ENCODE peak calls at places on chromosomes 7 and 10, in eight cellular contexts. K is endothelial cell of umbilical vein, P is HCT116, T is H1, Z is HepG2, O is SK-N-SH, Q is GM12878, G is K562. S is an unnamed sample.

GRCh38 chr7:16989883-16990413 is 108.2 kb upstream of the AGR3 start:
- DNase-seq in T (no peak), Q (no peak), G (no peak), P (peak), Z (peak), O (no peak), K (peak), S (no peak)

GRCh38 chr7:137932881-137933269 is 69.0 kb downstream of the CREB3L2 start:
- DNase-seq in K (peak), O (peak), P (no peak), Q (no peak), T (no peak), G (no peak), Z (no peak), S (peak)

GRCh38 chr7:158829021-158829341 is 328 bp downstream of the ESYT2 start:
- DNase-seq in G (no peak), Z (peak), Q (no peak), P (no peak), T (no peak), O (no peak), K (peak), S (no peak)

GRCh38 chr7:12389089-12389700 is 14.5 kb downstream of the VWDE start:
- DNase-seq in O (peak), Z (peak), T (no peak), Q (no peak), K (peak), G (peak), P (peak), S (peak)

GRCh38 chr7:46539892-46540483 is 618.9 kb upstream of the IGFBP3 start:
- DNase-seq in T (peak), Z (no peak), P (no peak), G (no peak), O (no peak), K (no peak), Q (no peak), S (no peak)

GRCh38 chr7:84231157-84231556 is 36.6 kb upstream of the SEMA3A start:
- DNase-seq in Q (no peak), Z (no peak), P (no peak), T (no peak), K (no peak), O (no peak), G (no peak), S (no peak)

GRCh38 chr10:61543831-61544230 is 90.7 kb upstream of the TMEM26 start:
- DNase-seq in P (no peak), G (no peak), K (no peak), O (no peak), Z (no peak), T (no peak), Q (no peak), S (no peak)

GRCh38 chr7:7564323-7564780 is 2.3 kb upstream of the MIOS start:
- DNase-seq in P (peak), T (no peak), Z (no peak), O (no peak), K (no peak), Q (no peak), G (no peak), S (no peak)

GRCh38 chr7:102453319-102453718 is 11.3 kb downstream of the ALKBH4 start:
- DNase-seq in O (no peak), Z (no peak), G (no peak), T (no peak), Q (no peak), P (no peak), K (no peak), S (no peak)

GRCh38 chr7:111855161-111855841 is 293.0 kb upstream of the IMMP2L start:
- DNase-seq in Z (peak), T (no peak), G (no peak), P (peak), Q (peak), O (peak), K (peak), S (no peak)

GRCh38 chr7:64888901-64889685 is 14.0 kb upstream of the ZNF273 start:
- DNase-seq in O (peak), P (no peak), Q (no peak), G (no peak), Z (no peak), K (peak), T (peak), S (no peak)

GRCh38 chr7:46937826-46938225 is 644.1 kb downstream of the TNS3 start:
- DNase-seq in O (no peak), G (no peak), P (no peak), K (no peak), Z (no peak), T (no peak), Q (no peak), S (no peak)

GRCh38 chr10:47040041-47040491 is 128.8 kb downstream of the PTPN20 start:
- DNase-seq in O (no peak), Q (no peak), P (no peak), T (no peak), K (no peak), Z (no peak), G (no peak), S (no peak)

GRCh38 chr10:90920986-90921643 is at the start of gene ANKRD1:
- DNase-seq in T (no peak), G (no peak), P (peak), Q (no peak), O (no peak), Z (peak), K (peak), S (no peak)

GRCh38 chr7:101120315-101120714 is 6.6 kb upstream of the SERPINE1 start:
- DNase-seq in K (no peak), G (no peak), P (no peak), O (no peak), Z (no peak), Q (no peak), T (no peak), S (no peak)

GRCh38 chr10:36172574-36172973 is 530.5 kb upstream of the FZD8 start:
- DNase-seq in T (no peak), K (peak), G (no peak), P (no peak), Z (no peak), Q (no peak), O (no peak), S (no peak)

DNA sequence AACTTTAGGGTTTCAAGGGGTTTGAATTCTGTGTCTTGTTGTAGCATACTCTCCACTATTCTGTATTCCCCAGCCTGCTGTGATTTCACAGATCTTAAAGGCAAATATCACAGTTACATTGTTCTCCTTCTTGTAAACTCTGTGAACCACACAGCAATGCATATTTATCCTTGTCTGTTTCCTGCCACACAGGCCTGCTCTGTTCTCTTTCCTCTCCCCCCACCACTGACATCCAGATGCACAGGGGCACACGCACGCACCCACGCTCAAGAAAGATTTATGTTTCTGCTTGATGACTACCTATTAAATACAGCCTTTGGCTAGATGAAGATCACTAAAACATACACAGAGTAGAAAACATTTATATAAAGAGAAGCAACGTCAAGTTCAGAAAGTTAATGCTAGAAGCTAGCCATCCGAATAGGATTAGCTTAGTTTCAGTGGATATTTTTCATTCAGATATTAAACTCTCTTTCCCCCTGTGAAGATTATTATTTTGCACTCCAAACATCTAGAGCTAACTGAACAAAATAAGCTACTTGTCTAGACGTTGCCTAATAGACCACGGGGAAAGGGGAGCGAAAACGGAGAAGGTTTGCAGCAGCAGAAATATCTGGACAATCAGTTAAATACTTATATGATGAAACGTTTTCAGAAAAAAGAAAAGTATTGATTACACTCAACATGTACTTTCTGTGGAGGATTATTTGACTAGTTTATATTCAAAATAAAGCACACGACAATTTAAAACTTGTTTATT is 193.1 kb upstream of the SEMA3C start:
- DNase-seq in T (no peak), Q (no peak), Z (no peak), K (peak), G (no peak), O (peak), P (no peak), S (peak)
- H3K27ac ChIP-seq in T (no peak), Q (no peak), Z (no peak), K (no peak), G (no peak), O (peak), P (no peak), S (peak)

GRCh38 chr10:11680496-11680895 is 61.7 kb upstream of the ECHDC3 start:
- DNase-seq in K (peak), Q (no peak), Z (no peak), G (no peak), P (no peak), T (no peak), O (no peak), S (no peak)
- H3K9ac ChIP-seq in K (no peak), Q (no peak), Z (no peak), G (no peak), P (no peak), T (no peak), O (no peak), S (no peak)

GRCh38 chr7:116527521-116527920 is 2.7 kb downstream of the CAV1 start:
- DNase-seq in G (no peak), T (no peak), K (peak), P (no peak), O (no peak), Z (no peak), Q (no peak), S (no peak)

GRCh38 chr7:116524609-116525297 is at the start of gene CAV1:
- DNase-seq in K (peak), Q (no peak), G (peak), T (peak), O (peak), P (peak), Z (no peak), S (peak)

GRCh38 chr7:116525298-116525912 is 569 bp downstream of the CAV1 start:
- DNase-seq in O (peak), T (no peak), Q (no peak), P (no peak), K (peak), G (peak), Z (no peak), S (no peak)

GRCh38 chr7:116526897-116527296 is 2.1 kb downstream of the CAV1 start:
- DNase-seq in Q (no peak), T (no peak), O (no peak), K (peak), G (no peak), Z (no peak), P (no peak), S (no peak)

DNA sequence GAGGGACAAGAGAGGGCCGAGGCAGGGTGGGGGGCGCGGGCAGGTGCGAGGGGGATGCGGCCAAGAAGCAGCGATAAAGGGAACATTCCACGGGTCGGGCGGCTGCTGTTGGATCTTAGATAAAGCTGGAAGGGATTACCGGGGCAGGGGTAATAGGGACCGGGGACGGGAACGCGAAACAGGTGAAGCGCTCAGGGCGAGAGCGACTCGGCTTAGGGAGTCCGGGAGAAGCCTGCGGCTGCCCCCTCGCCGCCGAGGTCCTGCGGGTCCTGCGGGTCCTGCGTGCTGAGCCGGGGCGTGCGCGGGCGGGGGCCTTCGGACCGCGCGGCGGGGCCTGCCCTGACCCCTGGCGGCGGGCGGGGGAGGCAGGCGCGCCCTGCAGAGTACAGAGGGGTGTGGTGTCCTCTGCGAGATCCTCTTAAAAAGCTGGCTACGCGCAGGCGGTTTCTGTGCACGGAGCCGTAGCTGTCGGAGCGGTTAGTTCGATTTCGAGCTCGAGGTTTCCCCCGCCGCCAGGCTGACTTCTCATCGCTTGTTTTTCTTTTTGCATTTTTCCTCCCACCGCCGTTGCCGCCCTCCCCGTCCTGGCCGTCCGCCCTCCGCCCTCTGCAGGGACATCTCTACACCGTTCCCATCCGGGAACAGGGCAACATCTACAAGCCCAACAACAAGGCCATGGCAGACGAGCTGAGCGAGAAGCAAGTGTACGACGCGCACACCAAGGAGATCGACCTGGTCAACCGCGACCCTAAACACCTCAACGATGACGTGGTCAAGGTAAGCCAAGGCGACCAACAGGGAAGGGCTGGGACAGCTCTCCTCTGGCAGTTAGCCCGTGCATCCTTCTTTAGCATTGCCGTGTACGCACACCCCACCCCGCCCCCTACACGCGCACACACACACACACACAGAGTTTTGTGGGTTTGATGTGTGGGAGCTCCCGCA is 1.3 kb downstream of the CAV1 start:
- DNase-seq in Q (no peak), T (peak), O (peak), K (peak), G (peak), P (no peak), Z (no peak), S (no peak)
- TF ChIP-seq POLR2AphosphoS5 in Q (no peak), T (no peak), O (peak), K (peak), G (no peak), P (peak), Z (no peak), S (peak)

DNA sequence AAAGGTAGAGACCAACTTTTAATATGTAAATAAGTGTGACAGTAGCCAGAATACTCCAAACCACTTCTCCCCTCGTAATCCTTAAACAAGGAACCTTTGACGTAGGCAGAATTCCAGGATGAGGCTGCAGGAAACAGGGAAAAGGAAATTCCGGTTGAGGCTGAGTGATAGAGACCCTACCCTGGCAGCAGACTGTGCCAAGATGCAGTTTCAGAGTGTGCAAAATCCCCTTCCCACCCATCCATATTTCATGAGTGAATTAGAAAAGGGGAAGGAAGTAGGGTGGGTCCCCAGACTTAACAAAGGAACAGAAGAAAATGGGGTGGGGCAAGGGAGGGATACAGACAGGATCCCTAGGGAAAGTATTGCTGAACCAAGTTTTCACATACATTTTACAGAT is 143.0 kb downstream of the RAPGEF5 start:
- DNase-seq in Q (no peak), G (no peak), O (no peak), T (no peak), K (peak), Z (no peak), P (no peak), S (no peak)
- H3K27ac ChIP-seq in Q (no peak), G (no peak), O (no peak), T (no peak), K (peak), Z (no peak), P (no peak), S (no peak)

DNA sequence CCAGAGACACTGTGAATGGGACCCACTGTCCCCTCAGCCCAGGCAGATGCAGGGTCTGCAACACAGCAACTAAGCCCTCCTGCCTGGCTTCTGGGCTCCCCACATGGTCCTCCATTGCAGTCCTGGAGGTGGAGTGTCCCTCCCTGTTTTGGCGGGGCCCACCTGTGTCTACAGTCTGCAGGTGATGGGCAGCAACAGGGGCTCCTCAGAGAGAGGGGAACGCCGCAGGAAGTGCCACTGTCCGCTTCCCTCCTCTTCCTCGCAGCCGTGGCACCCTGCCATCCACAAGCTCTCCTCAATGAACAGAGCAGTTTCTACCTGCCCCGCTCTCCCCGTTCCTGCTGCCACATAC is 9.3 kb downstream of the CAMK2G start:
- DNase-seq in Q (no peak), G (no peak), Z (no peak), K (no peak), O (no peak), P (no peak), T (no peak), S (no peak)
- H3K9ac ChIP-seq in Q (peak), G (no peak), Z (no peak), K (no peak), O (no peak), P (no peak), T (no peak), S (no peak)

DNA sequence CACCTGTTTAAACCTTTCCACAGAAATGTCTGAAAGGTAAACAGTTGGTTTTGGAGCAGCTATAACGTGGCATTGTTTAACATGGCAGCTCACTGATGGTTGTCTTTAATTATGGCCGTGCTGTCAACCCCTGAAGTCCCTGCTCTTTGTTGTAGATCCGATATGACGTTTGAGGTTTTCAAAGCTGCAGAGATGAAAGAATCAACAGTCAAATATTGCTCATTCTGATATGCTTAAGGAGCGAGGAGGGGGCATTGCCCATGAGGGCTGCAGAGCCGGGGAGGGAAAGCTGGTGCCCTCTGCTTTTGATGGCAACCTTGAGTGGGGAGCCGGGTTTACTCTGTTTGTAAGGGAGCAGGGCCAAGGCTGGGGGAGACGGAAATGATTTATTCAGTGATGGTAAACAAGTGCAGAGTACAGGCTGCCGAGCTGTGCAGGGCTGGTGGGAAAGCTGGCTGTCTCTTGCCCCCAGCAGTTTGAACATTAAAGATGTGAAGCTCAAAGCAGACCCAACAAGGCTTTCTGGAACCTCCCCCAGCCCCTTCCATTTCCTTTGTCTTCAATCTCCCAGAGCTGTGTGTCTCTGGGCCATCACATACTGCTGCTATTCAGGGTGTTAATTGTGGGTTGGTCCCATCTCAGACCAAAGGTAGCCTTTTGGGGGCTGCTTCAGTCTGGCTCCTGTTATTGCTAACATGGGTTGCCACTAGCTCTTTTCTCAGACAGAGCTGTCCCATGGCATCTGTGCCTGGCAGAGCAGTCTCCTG is 345.5 kb downstream of the LRMDA start:
- DNase-seq in P (no peak), O (no peak), K (no peak), Q (no peak), T (no peak), G (no peak), Z (peak), S (no peak)
- TF ChIP-seq POLR2AphosphoS5 in P (no peak), O (no peak), K (no peak), Q (no peak), T (no peak), G (no peak), Z (no peak), S (no peak)

GRCh38 chr7:70466725-70467364 is 665.1 kb upstream of the GALNT17 start:
- DNase-seq in G (no peak), K (no peak), P (no peak), Z (no peak), T (no peak), O (no peak), Q (no peak), S (no peak)
- H3K27ac ChIP-seq in G (no peak), K (no peak), P (no peak), Z (no peak), T (no peak), O (no peak), Q (no peak), S (no peak)

DNA sequence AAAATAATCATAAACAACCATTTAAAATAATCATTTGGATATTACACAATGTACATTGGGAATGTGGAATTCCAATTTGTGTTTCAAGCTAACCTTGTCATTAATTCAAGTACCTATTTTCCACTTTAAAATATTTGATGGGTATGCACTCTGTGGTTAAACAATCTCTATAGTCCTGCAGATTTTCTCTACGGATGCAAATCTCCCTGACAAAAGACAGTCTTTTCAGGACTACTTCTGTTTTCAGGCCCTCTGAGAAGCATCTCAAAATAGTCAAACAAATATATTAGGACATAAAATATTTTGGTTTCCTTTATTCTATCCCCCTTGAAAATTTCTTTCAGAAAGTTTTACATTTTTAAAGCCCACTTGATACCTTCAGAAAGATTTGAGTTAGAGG is 735.6 kb upstream of the MBL2 start:
- DNase-seq in K (no peak), P (no peak), Q (no peak), G (no peak), O (no peak), Z (no peak), T (no peak), S (no peak)
- H3K9ac ChIP-seq in K (no peak), P (no peak), Q (no peak), G (no peak), O (no peak), Z (no peak), T (no peak), S (no peak)

GRCh38 chr7:139488810-139489209 is 5.3 kb upstream of the KLRG2 start:
- DNase-seq in Q (no peak), T (no peak), P (no peak), Z (no peak), G (no peak), O (no peak), K (no peak), S (no peak)

GRCh38 chr7:139492293-139492692 is 8.8 kb upstream of the KLRG2 start:
- DNase-seq in O (no peak), G (no peak), Z (no peak), K (no peak), Q (no peak), T (no peak), P (no peak), S (no peak)

GRCh38 chr7:139487366-139488080 is 4.0 kb upstream of the KLRG2 start:
- DNase-seq in O (no peak), K (no peak), Q (no peak), Z (no peak), P (no peak), G (no peak), T (no peak), S (no peak)

GRCh38 chr7:139494835-139495568 is 11.5 kb upstream of the KLRG2 start:
- DNase-seq in K (no peak), Z (no peak), Q (peak), O (no peak), P (no peak), T (no peak), G (no peak), S (no peak)

GRCh38 chr7:139490130-139490529 is 6.7 kb upstream of the KLRG2 start:
- DNase-seq in G (no peak), Z (no peak), O (no peak), T (no peak), K (no peak), Q (no peak), P (no peak), S (no peak)
- TF ChIP-seq POLR2AphosphoS5 in G (no peak), Z (no peak), O (no peak), T (no peak), K (no peak), Q (no peak), P (no peak), S (no peak)

S was measured in SK-N-MC.